ENCODE peak calls at places on chromosomes 1 and 21, in six cellular contexts. G is A549, L is ovary, D is hepatocyte, H is lower leg skin, W is suprapubic skin. R is an unnamed sample.
A peak's percentile ranks its signal among the peaks of the same experiment; 100 is the strongest.

GRCh38 chr1:204080163-204080903 is 7.4 kb downstream of the SOX13 start:
- DNase-seq in G (peak; percentile 95), L (peak; percentile 60), D (peak; percentile 95), H (peak; percentile 92), W (no peak), R (peak; percentile 97)

GRCh38 chr1:155125946-155126493 is 1.7 kb upstream of the EFNA1 start:
- DNase-seq in G (no peak), L (peak; percentile 68), D (peak; percentile 84), H (peak; percentile 92), W (no peak), R (peak; percentile 80)

GRCh38 chr1:156074661-156075060 is 7.6 kb downstream of the MEX3A start:
- DNase-seq in G (no peak), L (no peak), D (no peak), H (no peak), W (no peak), R (peak; percentile 68)

GRCh38 chr21:14376854-14377253 is 6.1 kb downstream of the HSPA13 start:
- DNase-seq in G (no peak), L (no peak), D (no peak), H (no peak), W (no peak), R (peak; percentile 14)

GRCh38 chr1:12386130-12386529 is 156.3 kb downstream of the VPS13D start:
- DNase-seq in G (no peak), L (no peak), D (no peak), H (no peak), W (no peak), R (no peak)

GRCh38 chr1:183282101-183282855 is 96.2 kb downstream of the LAMC2 start:
- DNase-seq in G (no peak), L (no peak), D (no peak), H (no peak), W (no peak), R (no peak)

GRCh38 chr21:46411691-46412090 is 47.0 kb upstream of the DIP2A start:
- DNase-seq in G (no peak), L (no peak), D (no peak), H (no peak), W (no peak), R (no peak)

GRCh38 chr1:217134857-217135568 is 411.8 kb upstream of the ESRRG start:
- DNase-seq in G (no peak), L (no peak), D (peak; percentile 16), H (peak; percentile 82), W (no peak), R (peak; percentile 75)

GRCh38 chr1:193471981-193472380 is 285.6 kb upstream of the B3GALT2 start:
- DNase-seq in G (no peak), L (no peak), D (no peak), H (no peak), W (no peak), R (no peak)

GRCh38 chr1:98057236-98057635 is 136.4 kb upstream of the DPYD start:
- DNase-seq in G (no peak), L (no peak), D (no peak), H (no peak), W (no peak), R (no peak)

GRCh38 chr1:66999640-67000400 is 54.1 kb downstream of the SLC35D1 start:
- DNase-seq in G (no peak), L (no peak), D (no peak), H (no peak), W (no peak), R (no peak)

GRCh38 chr1:221667504-221667903 is 74.4 kb downstream of the DUSP10 start:
- DNase-seq in G (no peak), L (no peak), D (peak; percentile 45), H (no peak), W (no peak), R (no peak)

GRCh38 chr1:204299828-204300365 is 59.8 kb downstream of the PLEKHA6 start:
- DNase-seq in G (no peak), L (no peak), D (no peak), H (peak; percentile 54), W (no peak), R (no peak)

GRCh38 chr1:244311784-244312532 is 139.8 kb downstream of the ADSS2 start:
- DNase-seq in G (no peak), L (no peak), D (no peak), H (peak; percentile 83), W (no peak), R (no peak)

GRCh38 chr1:209249785-209250441 is 333.6 kb upstream of the CAMK1G start:
- DNase-seq in G (no peak), L (no peak), D (no peak), H (no peak), W (no peak), R (no peak)

GRCh38 chr1:63951076-63951946 is 177.5 kb downstream of the ROR1 start:
- DNase-seq in G (no peak), L (no peak), D (no peak), H (no peak), W (no peak), R (no peak)

GRCh38 chr1:25642710-25643109 is 26.1 kb downstream of the MAN1C1 start:
- DNase-seq in G (no peak), L (no peak), D (no peak), H (peak; percentile 84), W (no peak), R (no peak)

GRCh38 chr21:38333290-38334272 is 76.8 kb downstream of the KCNJ15 start:
- DNase-seq in G (no peak), L (no peak), D (no peak), H (peak; percentile 52), W (no peak), R (peak; percentile 59)

GRCh38 chr1:208604295-208604694 is 360.1 kb upstream of the PLXNA2 start:
- DNase-seq in G (no peak), L (no peak), D (no peak), H (no peak), W (no peak), R (no peak)

GRCh38 chr1:76635784-76636183 is 231.5 kb upstream of the ST6GALNAC5 start:
- DNase-seq in G (no peak), L (no peak), D (no peak), H (no peak), W (no peak), R (no peak)

GRCh38 chr1:225757927-225758460 is 19.6 kb upstream of the SRP9 start:
- DNase-seq in G (no peak), L (peak; percentile 21), D (no peak), H (peak; percentile 69), W (no peak), R (no peak)

DNA sequence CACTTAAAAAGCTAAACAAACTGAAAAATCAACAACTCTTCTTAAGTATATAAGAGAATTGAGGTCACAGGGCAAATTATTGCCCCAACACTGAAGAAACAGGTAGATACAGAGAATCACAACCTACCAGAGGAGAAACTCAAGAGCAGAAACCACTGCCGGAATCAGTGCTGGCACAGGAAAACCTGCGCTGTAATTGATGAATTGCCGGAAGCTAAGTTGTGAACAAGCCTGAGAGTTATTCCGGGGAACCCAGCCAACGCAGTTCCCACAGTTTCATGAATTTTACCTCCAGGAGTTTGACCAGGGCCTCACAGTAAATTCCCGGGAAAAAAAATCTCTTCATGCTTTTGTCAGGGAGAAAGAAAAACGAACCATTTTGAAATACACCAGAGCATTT is 657.1 kb upstream of the BRINP3 start:
- DNase-seq in G (no peak), L (no peak), D (no peak), H (no peak), W (no peak), R (no peak)
- H3K4me3 ChIP-seq in G (no peak overlapping the region), L (no peak overlapping the region), D (no peak overlapping the region), H (no peak overlapping the region), W (no peak overlapping the region), R (no peak overlapping the region)

GRCh38 chr1:99069146-99069545 is 64.5 kb upstream of the PLPPR5 start:
- DNase-seq in G (no peak), L (no peak), D (no peak), H (no peak), W (no peak), R (peak; percentile 22)
- H3K4me3 ChIP-seq in G (no peak overlapping the region), L (no peak overlapping the region), D (no peak overlapping the region), H (no peak overlapping the region), W (no peak overlapping the region), R (no peak overlapping the region)

GRCh38 chr1:206698990-206699586 is 14.4 kb downstream of the MAPKAPK2 start:
- DNase-seq in G (no peak), L (no peak), D (no peak), H (no peak), W (no peak), R (no peak)

GRCh38 chr1:206699626-206700025 is 14.9 kb downstream of the MAPKAPK2 start:
- DNase-seq in G (no peak), L (no peak), D (no peak), H (no peak), W (no peak), R (no peak)

GRCh38 chr1:206698011-206698410 is 13.3 kb downstream of the MAPKAPK2 start:
- DNase-seq in G (no peak), L (no peak), D (no peak), H (no peak), W (no peak), R (no peak)

GRCh38 chr1:206702803-206703202 is 18.1 kb downstream of the MAPKAPK2 start:
- DNase-seq in G (no peak), L (no peak), D (no peak), H (no peak), W (no peak), R (peak; percentile 56)

GRCh38 chr1:206700445-206701036 is 15.8 kb downstream of the MAPKAPK2 start:
- DNase-seq in G (no peak), L (no peak), D (no peak), H (no peak), W (no peak), R (no peak)
- H3K4me3 ChIP-seq in G (no peak overlapping the region), L (no peak overlapping the region), D (no peak overlapping the region), H (no peak overlapping the region), W (no peak overlapping the region), R (no peak overlapping the region)

GRCh38 chr1:211553549-211553948 is 25.4 kb downstream of the SLC30A1 start:
- DNase-seq in G (no peak), L (no peak), D (no peak), H (peak; percentile 13), W (peak; percentile 21), R (no peak)

GRCh38 chr1:211547710-211548109 is 31.3 kb downstream of the SLC30A1 start:
- DNase-seq in G (no peak), L (no peak), D (no peak), H (no peak), W (no peak), R (no peak)

GRCh38 chr1:211549092-211549749 is 29.7 kb downstream of the SLC30A1 start:
- DNase-seq in G (no peak), L (no peak), D (no peak), H (peak; percentile 69), W (peak; percentile 50), R (no peak)

GRCh38 chr1:211548321-211549091 is 30.5 kb downstream of the SLC30A1 start:
- DNase-seq in G (no peak), L (no peak), D (peak; percentile 81), H (peak; percentile 80), W (peak; percentile 60), R (no peak)

DNA sequence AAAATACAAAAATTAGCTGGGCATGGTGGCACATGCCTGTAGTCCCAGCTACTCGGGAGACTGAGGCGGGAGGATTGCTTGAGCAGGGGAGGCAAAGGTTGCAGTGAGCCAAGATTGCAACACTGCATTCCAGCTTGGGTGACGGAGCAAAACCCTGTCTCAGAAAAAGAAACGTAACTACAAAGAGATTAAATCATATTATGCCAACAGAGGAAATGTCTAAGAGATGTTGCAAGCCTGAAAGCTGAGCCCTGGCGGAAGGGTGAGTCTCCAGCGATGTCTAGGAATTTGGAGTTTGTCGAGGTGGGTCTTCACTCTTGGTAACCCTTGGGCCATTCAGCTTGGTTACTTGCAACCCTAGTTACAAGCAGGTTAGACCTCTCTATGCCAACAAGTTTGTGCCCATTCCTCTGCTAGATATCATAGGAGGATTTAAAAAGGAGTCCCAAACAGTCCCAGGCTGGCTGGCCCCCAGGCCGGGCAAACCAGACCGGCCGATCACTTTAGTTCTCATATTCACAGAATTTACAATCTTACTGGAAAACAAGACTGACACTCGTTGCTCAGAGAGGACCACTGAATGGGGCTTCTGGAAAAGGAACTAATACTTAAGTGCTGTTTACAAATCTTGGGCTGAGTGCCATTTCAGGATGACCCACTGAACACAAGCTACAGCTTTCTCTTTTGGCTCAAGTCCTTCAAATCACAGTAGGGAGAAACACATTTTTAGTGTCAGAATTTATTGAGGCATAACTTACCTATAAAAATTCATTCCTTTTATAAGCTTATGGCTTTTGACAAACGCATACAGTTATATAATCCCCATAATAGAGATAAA is 27.1 kb downstream of the SLC30A1 start:
- DNase-seq in G (no peak), L (no peak), D (peak; percentile 26), H (peak; percentile 40), W (peak; percentile 43), R (no peak)
- H3K4me3 ChIP-seq in G (no peak overlapping the region), L (no peak overlapping the region), D (no peak overlapping the region), H (no peak overlapping the region), W (no peak overlapping the region), R (no peak overlapping the region)